ENCODE peak calls at places on chromosomes 11 and 22, in four cellular contexts. Z, Q, W and B are unnamed samples.

GRCh38 chr22:19745155-19746133 is 15.1 kb upstream of the TBX1 start:
- DNase-seq in Z (no peak), Q (no peak), W (peak; percentile 91), B (no peak)

GRCh38 chr11:47944555-47945128 is 35.7 kb upstream of the PTPRJ start:
- DNase-seq in Z (no peak), Q (no peak), W (no peak), B (no peak)

GRCh38 chr11:11570823-11571222 is 51.0 kb downstream of the GALNT18 start:
- DNase-seq in Z (no peak), Q (no peak), W (no peak), B (no peak)

GRCh38 chr11:10354389-10354788 is 49.5 kb downstream of the ADM start:
- DNase-seq in Z (no peak), Q (no peak), W (no peak), B (no peak)

GRCh38 chr11:130673698-130674097 is 225.3 kb downstream of the ADAMTS15 start:
- DNase-seq in Z (no peak), Q (no peak), W (no peak), B (no peak)

GRCh38 chr11:12755510-12755909 is 81.3 kb downstream of the TEAD1 start:
- DNase-seq in Z (no peak), Q (no peak), W (no peak), B (no peak)

GRCh38 chr11:122028561-122028960 is 87.5 kb downstream of the BLID start:
- DNase-seq in Z (no peak), Q (no peak), W (no peak), B (no peak)

GRCh38 chr22:24244144-24244787 is 616 bp downstream of the GGT5 start:
- DNase-seq in Z (no peak), Q (peak; percentile 36), W (peak; percentile 32), B (no peak)

GRCh38 chr11:74849525-74850391 is 99.1 kb downstream of the XRRA1 start:
- DNase-seq in Z (no peak), Q (no peak), W (peak; percentile 56), B (no peak)

GRCh38 chr22:23055448-23056179 is 14.7 kb upstream of the GNAZ start:
- DNase-seq in Z (no peak), Q (no peak), W (no peak), B (no peak)

GRCh38 chr22:44429941-44430587 is 68.0 kb downstream of the RTL6 start:
- DNase-seq in Z (no peak), Q (no peak), W (no peak), B (no peak)

GRCh38 chr11:126060651-126061220 is 1.9 kb downstream of the CDON start:
- DNase-seq in Z (no peak), Q (no peak), W (no peak), B (no peak)

GRCh38 chr11:72615329-72615728 is 58.9 kb downstream of the PDE2A start:
- DNase-seq in Z (no peak), Q (no peak), W (no peak), B (no peak)

GRCh38 chr11:21888814-21889213 is 304.1 kb upstream of the ANO5 start:
- DNase-seq in Z (no peak), Q (no peak), W (no peak), B (no peak)

GRCh38 chr11:33377852-33378385 is 120.7 kb downstream of the HIPK3 start:
- DNase-seq in Z (no peak), Q (no peak), W (no peak), B (no peak)

GRCh38 chr11:65880844-65881421 is 1.3 kb downstream of the CTSW start:
- DNase-seq in Z (no peak), Q (no peak), W (no peak), B (no peak)

GRCh38 chr22:36546932-36547331 is 18.0 kb upstream of the EIF3D start:
- DNase-seq in Z (no peak), Q (no peak), W (no peak), B (no peak)

GRCh38 chr11:86442420-86442819 is 67.7 kb downstream of the CCDC81 start:
- DNase-seq in Z (no peak), Q (no peak), W (no peak), B (no peak)

GRCh38 chr22:36985490-36985889 is 33.8 kb downstream of the TST start:
- DNase-seq in Z (no peak), Q (no peak), W (no peak), B (no peak)

GRCh38 chr11:31645747-31646146 is 136.2 kb downstream of the ELP4 start:
- DNase-seq in Z (no peak), Q (no peak), W (no peak), B (no peak)

GRCh38 chr11:71962428-71963038 is 33.7 kb downstream of the RNF121 start:
- DNase-seq in Z (no peak), Q (no peak), W (no peak), B (no peak)

GRCh38 chr11:33323421-33323820 is 66.2 kb downstream of the HIPK3 start:
- DNase-seq in Z (no peak), Q (no peak), W (no peak), B (no peak)

GRCh38 chr11:60783141-60783484 is 2.0 kb upstream of the MS4A10 start:
- DNase-seq in Z (no peak), Q (no peak), W (no peak), B (no peak)

GRCh38 chr11:18384157-18384641 is 10.2 kb upstream of the LDHA start:
- DNase-seq in Z (peak; percentile 63), Q (peak; percentile 81), W (peak; percentile 64), B (no peak)

GRCh38 chr11:100825610-100826009 is 138.5 kb downstream of the ARHGAP42 start:
- DNase-seq in Z (no peak), Q (no peak), W (no peak), B (no peak)

GRCh38 chr11:2297623-2298030 is 4.1 kb downstream of the C11orf21 start:
- DNase-seq in Z (no peak), Q (no peak), W (no peak), B (peak; percentile 1)

GRCh38 chr11:57248780-57249383 is 11.8 kb upstream of the APLNR start:
- DNase-seq in Z (peak; percentile 46), Q (peak; percentile 35), W (peak; percentile 59), B (peak; percentile 74)

GRCh38 chr11:12689029-12689755 is 15.0 kb downstream of the TEAD1 start:
- DNase-seq in Z (no peak), Q (no peak), W (no peak), B (no peak)

GRCh38 chr11:2816941-2817421 is 68.6 kb downstream of the CDKN1C start:
- DNase-seq in Z (no peak), Q (peak; percentile 64), W (peak; percentile 26), B (no peak)

GRCh38 chr11:84854498-84854880 is 772.7 kb downstream of the DLG2 start:
- DNase-seq in Z (no peak), Q (no peak), W (no peak), B (no peak)

GRCh38 chr22:28882545-28882877 is 861 bp upstream of the ZNRF3 start:
- DNase-seq in Z (no peak), Q (no peak), W (peak; percentile 18), B (no peak)

GRCh38 chr11:3990406-3990805 is 104.2 kb upstream of the RRM1 start:
- DNase-seq in Z (no peak), Q (no peak), W (no peak), B (no peak)

GRCh38 chr11:125873881-125874555 is 13.4 kb upstream of the HYLS1 start:
- DNase-seq in Z (no peak), Q (no peak), W (no peak), B (no peak)

GRCh38 chr11:10454902-10455631 is at the start of gene AMPD3:
- DNase-seq in Z (no peak), Q (no peak), W (peak; percentile 75), B (no peak)

GRCh38 chr11:43697679-43698078 is 17.1 kb downstream of the HSD17B12 start:
- DNase-seq in Z (no peak), Q (no peak), W (no peak), B (no peak)

GRCh38 chr11:71490731-71491390 is 36.2 kb upstream of the KRTAP5-7 start:
- DNase-seq in Z (peak; percentile 9), Q (no peak), W (no peak), B (no peak)

GRCh38 chr22:41096391-41096790 is 4.0 kb downstream of the EP300 start:
- DNase-seq in Z (no peak), Q (no peak), W (no peak), B (no peak)

GRCh38 chr22:45490836-45491235 is 11.8 kb upstream of the FBLN1 start:
- DNase-seq in Z (no peak), Q (no peak), W (no peak), B (no peak)

GRCh38 chr11:12088047-12088481 is 22.3 kb upstream of the MICAL2 start:
- DNase-seq in Z (no peak), Q (peak; percentile 69), W (no peak), B (no peak)

GRCh38 chr11:70410276-70410675 is 11.9 kb downstream of the CTTN start:
- DNase-seq in Z (no peak), Q (no peak), W (no peak), B (no peak)

GRCh38 chr22:38870791-38871359 is 1.1 kb downstream of the CBX6 start:
- DNase-seq in Z (peak; percentile 9), Q (no peak), W (no peak), B (no peak)
- H3K4me1 ChIP-seq in Z (peaks cover 72% of the 10 kb centered on the region), Q (no peaks in the 10 kb centered on the region), W (peaks cover 20% of the 10 kb centered on the region), B (peaks cover 9% of the 10 kb centered on the region)

DNA sequence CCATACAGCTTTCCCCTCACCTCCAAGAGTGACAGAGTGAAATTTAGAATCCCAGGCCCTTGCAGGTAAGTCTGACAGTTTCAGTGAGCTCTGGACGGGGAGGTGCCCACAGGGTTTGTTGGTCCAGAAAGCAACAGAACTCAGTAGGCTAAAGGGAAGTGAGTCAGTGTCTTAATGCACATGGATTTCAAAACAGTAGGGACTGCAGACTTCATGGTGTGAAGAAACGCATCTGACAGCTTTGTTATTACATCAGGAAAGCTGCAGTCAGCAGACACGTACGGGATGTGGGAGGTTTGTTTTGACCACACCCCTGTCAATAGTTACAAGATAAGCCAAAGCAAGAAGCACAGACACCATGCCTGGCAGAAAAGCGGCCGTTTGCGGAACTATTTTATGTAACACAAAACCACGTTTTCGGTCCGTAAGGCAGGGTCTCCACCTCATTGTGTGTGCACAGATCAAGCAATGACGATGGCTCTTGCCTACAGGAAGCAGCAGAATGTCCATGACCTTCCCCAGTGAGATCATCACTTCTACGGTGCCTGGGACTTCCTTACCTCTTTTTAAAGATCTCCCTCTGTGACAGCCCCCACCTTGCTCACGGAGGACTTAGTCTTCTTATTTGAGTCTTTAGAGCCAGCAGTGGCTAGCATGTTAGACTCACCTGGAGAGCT is 58.1 kb upstream of the FTH1 start:
- DNase-seq in Z (peak; percentile 68), Q (peak; percentile 43), W (peak; percentile 44), B (no peak)
- H3K4me3 ChIP-seq in Z (no peak overlapping the region), Q (no peak overlapping the region), W (no peak overlapping the region), B (no peak overlapping the region)

GRCh38 chr22:49079027-49079725 is 748.5 kb downstream of the BRD1 start:
- DNase-seq in Z (no peak), Q (no peak), W (no peak), B (no peak)
- H3K36me3 ChIP-seq in Z (no peaks in the 10 kb centered on the region), Q (no peaks in the 10 kb centered on the region), W (no peaks in the 10 kb centered on the region), B (no peaks in the 10 kb centered on the region)

DNA sequence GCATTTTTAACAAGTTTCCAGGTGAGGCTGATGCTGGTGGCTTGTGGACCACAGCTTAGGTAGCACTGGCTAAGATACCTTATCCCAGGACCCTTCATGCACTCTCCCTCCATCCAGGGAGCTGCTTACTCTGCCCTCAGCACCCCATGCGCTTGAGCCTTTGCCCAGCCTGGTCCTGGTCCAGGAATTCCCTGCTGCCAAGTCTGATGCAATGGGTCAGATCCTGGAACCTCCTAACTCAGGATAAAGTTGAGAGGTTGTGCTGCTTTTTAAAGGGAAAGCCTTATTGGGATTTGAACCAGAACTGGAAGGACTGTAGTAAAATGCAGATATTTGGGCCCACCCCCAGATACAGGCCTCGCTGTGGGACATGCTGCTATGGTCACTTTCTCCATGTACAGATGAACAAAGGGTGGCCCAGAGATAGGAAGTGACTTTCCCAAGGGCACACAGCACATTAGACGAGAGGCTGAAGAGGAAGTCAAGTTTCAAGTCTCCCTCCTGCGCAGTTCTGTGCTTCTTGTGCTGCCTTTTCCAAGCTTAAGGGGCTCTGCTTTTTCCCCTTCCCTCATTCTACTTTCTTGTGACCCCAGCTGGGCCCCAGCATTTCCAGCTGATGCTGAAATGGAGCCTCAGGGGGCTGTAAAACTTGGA is 824 bp upstream of the LGALS12 start:
- DNase-seq in Z (peak; percentile 86), Q (no peak), W (no peak), B (no peak)
- H3K4me1 ChIP-seq in Z (peaks cover 54% of the 10 kb centered on the region), Q (no peaks in the 10 kb centered on the region), W (peaks cover 10% of the 10 kb centered on the region), B (peaks cover 31% of the 10 kb centered on the region)